ENCODE peak calls at places on chromosomes 11 and 22, in eight cellular contexts. One of them, this sample, is unnamed.

GRCh38 chr11:61911124-61911700 is 6.2 kb downstream of the RAB3IL1 start:
- DNase-seq in transverse colon: no peak
- DNase-seq in sigmoid colon: peak; percentile 61
- DNase-seq in suprapubic skin: peak; percentile 59
- DNase-seq in stomach: no peak
- DNase-seq in esophagus muscularis mucosa: no peak
- DNase-seq in breast epithelium: no peak
- DNase-seq in H1: no peak
- DNase-seq in this sample: peak; percentile 38

GRCh38 chr11:84558085-84558905 is 1068.8 kb downstream of the DLG2 start:
- DNase-seq in suprapubic skin: no peak
- DNase-seq in transverse colon: peak; percentile 31
- DNase-seq in esophagus muscularis mucosa: no peak
- DNase-seq in sigmoid colon: no peak
- DNase-seq in H1: no peak
- DNase-seq in stomach: peak; percentile 28
- DNase-seq in breast epithelium: no peak
- DNase-seq in this sample: no peak

GRCh38 chr22:46894081-46894671 is 131.7 kb downstream of the TBC1D22A start:
- DNase-seq in stomach: peak; percentile 20
- DNase-seq in H1: no peak
- DNase-seq in esophagus muscularis mucosa: no peak
- DNase-seq in breast epithelium: no peak
- DNase-seq in sigmoid colon: no peak
- DNase-seq in suprapubic skin: no peak
- DNase-seq in transverse colon: no peak
- DNase-seq in this sample: no peak

GRCh38 chr22:42930810-42931420 is 73.8 kb upstream of the ARFGAP3 start:
- DNase-seq in suprapubic skin: no peak
- DNase-seq in sigmoid colon: no peak
- DNase-seq in stomach: no peak
- DNase-seq in H1: no peak
- DNase-seq in breast epithelium: no peak
- DNase-seq in esophagus muscularis mucosa: no peak
- DNase-seq in transverse colon: no peak
- DNase-seq in this sample: peak; percentile 73

GRCh38 chr11:61700221-61700620 is 20.0 kb downstream of the DAGLA start:
- DNase-seq in H1: no peak
- DNase-seq in sigmoid colon: no peak
- DNase-seq in breast epithelium: peak; percentile 45
- DNase-seq in esophagus muscularis mucosa: no peak
- DNase-seq in stomach: peak; percentile 83
- DNase-seq in transverse colon: peak; percentile 87
- DNase-seq in suprapubic skin: no peak
- DNase-seq in this sample: no peak

GRCh38 chr11:68040957-68041591 is 2.2 kb downstream of the TCIRG1 start:
- DNase-seq in breast epithelium: no peak
- DNase-seq in sigmoid colon: peak; percentile 72
- DNase-seq in stomach: no peak
- DNase-seq in H1: peak; percentile 46
- DNase-seq in suprapubic skin: peak; percentile 78
- DNase-seq in transverse colon: no peak
- DNase-seq in esophagus muscularis mucosa: no peak
- DNase-seq in this sample: peak; percentile 84

GRCh38 chr11:69692422-69692821 is 11.4 kb downstream of the FGF19 start:
- DNase-seq in suprapubic skin: no peak
- DNase-seq in sigmoid colon: no peak
- DNase-seq in breast epithelium: no peak
- DNase-seq in transverse colon: no peak
- DNase-seq in stomach: no peak
- DNase-seq in H1: no peak
- DNase-seq in esophagus muscularis mucosa: no peak
- DNase-seq in this sample: no peak

GRCh38 chr11:79486239-79486984 is 45.6 kb upstream of the TENM4 start:
- DNase-seq in esophagus muscularis mucosa: no peak
- DNase-seq in H1: no peak
- DNase-seq in stomach: no peak
- DNase-seq in sigmoid colon: no peak
- DNase-seq in breast epithelium: no peak
- DNase-seq in transverse colon: no peak
- DNase-seq in suprapubic skin: no peak
- DNase-seq in this sample: no peak

GRCh38 chr11:19173004-19173689 is 28.6 kb downstream of the CSRP3 start:
- DNase-seq in suprapubic skin: no peak
- DNase-seq in stomach: no peak
- DNase-seq in breast epithelium: no peak
- DNase-seq in esophagus muscularis mucosa: no peak
- DNase-seq in transverse colon: no peak
- DNase-seq in H1: no peak
- DNase-seq in sigmoid colon: no peak
- DNase-seq in this sample: no peak

GRCh38 chr22:32562396-32562795 is 87.8 kb downstream of the FBXO7 start:
- DNase-seq in transverse colon: no peak
- DNase-seq in suprapubic skin: no peak
- DNase-seq in esophagus muscularis mucosa: no peak
- DNase-seq in breast epithelium: no peak
- DNase-seq in stomach: no peak
- DNase-seq in H1: no peak
- DNase-seq in sigmoid colon: peak; percentile 62
- DNase-seq in this sample: no peak

GRCh38 chr11:34075178-34075820 is 23.8 kb downstream of the CAPRIN1 start:
- DNase-seq in transverse colon: no peak
- DNase-seq in sigmoid colon: no peak
- DNase-seq in H1: no peak
- DNase-seq in breast epithelium: no peak
- DNase-seq in esophagus muscularis mucosa: no peak
- DNase-seq in stomach: no peak
- DNase-seq in suprapubic skin: no peak
- DNase-seq in this sample: no peak

GRCh38 chr22:34608716-34609115 is 457.2 kb upstream of the ISX start:
- DNase-seq in transverse colon: no peak
- DNase-seq in stomach: no peak
- DNase-seq in sigmoid colon: no peak
- DNase-seq in breast epithelium: no peak
- DNase-seq in H1: no peak
- DNase-seq in suprapubic skin: no peak
- DNase-seq in esophagus muscularis mucosa: no peak
- DNase-seq in this sample: no peak

GRCh38 chr22:33710326-33710725 is 209.9 kb downstream of the LARGE1 start:
- DNase-seq in suprapubic skin: no peak
- DNase-seq in sigmoid colon: no peak
- DNase-seq in breast epithelium: no peak
- DNase-seq in H1: no peak
- DNase-seq in stomach: no peak
- DNase-seq in esophagus muscularis mucosa: no peak
- DNase-seq in transverse colon: no peak
- DNase-seq in this sample: no peak

GRCh38 chr11:85551881-85552280 is 75.3 kb downstream of the DLG2 start:
- DNase-seq in sigmoid colon: no peak
- DNase-seq in breast epithelium: no peak
- DNase-seq in esophagus muscularis mucosa: no peak
- DNase-seq in suprapubic skin: no peak
- DNase-seq in stomach: no peak
- DNase-seq in H1: no peak
- DNase-seq in transverse colon: no peak
- DNase-seq in this sample: no peak

GRCh38 chr11:128691802-128692749 is 1.8 kb upstream of the FLI1 start:
- DNase-seq in H1: peak; percentile 77
- DNase-seq in stomach: no peak
- DNase-seq in transverse colon: no peak
- DNase-seq in suprapubic skin: no peak
- DNase-seq in sigmoid colon: no peak
- DNase-seq in esophagus muscularis mucosa: no peak
- DNase-seq in breast epithelium: no peak
- DNase-seq in this sample: peak; percentile 79

GRCh38 chr11:103637250-103637649 is 399.2 kb upstream of the DDI1 start:
- DNase-seq in stomach: no peak
- DNase-seq in H1: no peak
- DNase-seq in suprapubic skin: no peak
- DNase-seq in breast epithelium: no peak
- DNase-seq in sigmoid colon: no peak
- DNase-seq in esophagus muscularis mucosa: no peak
- DNase-seq in transverse colon: no peak
- DNase-seq in this sample: no peak

GRCh38 chr22:48758905-48759875 is 1068.5 kb downstream of the BRD1 start:
- DNase-seq in transverse colon: no peak
- DNase-seq in breast epithelium: no peak
- DNase-seq in H1: no peak
- DNase-seq in esophagus muscularis mucosa: peak; percentile 68
- DNase-seq in sigmoid colon: peak; percentile 39
- DNase-seq in stomach: peak; percentile 9
- DNase-seq in suprapubic skin: peak; percentile 59
- DNase-seq in this sample: no peak

GRCh38 chr11:69463181-69463891 is 18.1 kb upstream of the LINC01488 start:
- DNase-seq in transverse colon: no peak
- DNase-seq in breast epithelium: no peak
- DNase-seq in H1: no peak
- DNase-seq in suprapubic skin: no peak
- DNase-seq in esophagus muscularis mucosa: no peak
- DNase-seq in sigmoid colon: no peak
- DNase-seq in stomach: no peak
- DNase-seq in this sample: peak; percentile 58

DNA sequence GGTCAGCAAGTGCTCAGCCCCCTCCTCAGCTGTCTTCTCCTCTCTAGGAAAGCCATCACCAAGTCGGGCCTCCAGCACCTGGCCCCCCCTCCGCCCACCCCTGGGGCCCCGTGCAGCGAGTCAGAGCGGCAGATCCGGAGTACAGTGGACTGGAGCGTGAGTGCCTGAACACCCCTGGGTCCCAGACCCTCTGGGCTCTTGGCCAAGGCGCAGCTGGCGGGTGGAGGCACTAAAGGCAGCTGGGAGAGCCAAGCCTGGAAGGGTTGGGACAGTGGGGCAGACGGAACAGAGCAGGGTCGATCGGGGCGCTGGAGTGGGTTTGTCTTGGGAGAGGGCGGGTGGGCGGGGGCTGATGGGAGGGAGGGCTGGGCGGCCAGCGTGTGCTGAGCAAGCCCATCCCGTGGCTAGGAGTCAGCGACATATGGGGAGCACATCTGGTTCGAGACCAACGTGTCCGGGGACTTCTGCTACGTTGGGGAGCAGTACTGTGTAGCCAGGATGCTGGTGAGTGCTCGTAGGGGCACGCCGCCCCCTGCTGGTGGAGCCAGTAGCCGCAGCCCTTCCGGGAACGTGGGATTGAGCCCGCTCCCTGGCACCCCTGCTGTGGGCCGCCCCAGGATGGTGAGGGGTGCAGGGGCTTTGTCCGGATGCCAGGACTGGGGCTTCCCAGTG is 14.1 kb upstream of the MDK start:
- DNase-seq in esophagus muscularis mucosa: no peak
- DNase-seq in suprapubic skin: no peak
- DNase-seq in breast epithelium: no peak
- DNase-seq in transverse colon: peak; percentile 72
- DNase-seq in sigmoid colon: peak; percentile 86
- DNase-seq in stomach: peak; percentile 78
- DNase-seq in H1: peak; percentile 95
- DNase-seq in this sample: peak; percentile 94
- TF ChIP-seq POLR2AphosphoS5 in esophagus muscularis mucosa: peak; percentile 57
- TF ChIP-seq POLR2AphosphoS5 in suprapubic skin: no peak
- TF ChIP-seq POLR2AphosphoS5 in breast epithelium: no peak
- TF ChIP-seq POLR2AphosphoS5 in transverse colon: no peak
- TF ChIP-seq POLR2AphosphoS5 in sigmoid colon: peak; percentile 15
- TF ChIP-seq POLR2AphosphoS5 in stomach: peak; percentile 57
- TF ChIP-seq POLR2AphosphoS5 in H1: no peak
- TF ChIP-seq POLR2AphosphoS5 in this sample: peak; percentile 74

DNA sequence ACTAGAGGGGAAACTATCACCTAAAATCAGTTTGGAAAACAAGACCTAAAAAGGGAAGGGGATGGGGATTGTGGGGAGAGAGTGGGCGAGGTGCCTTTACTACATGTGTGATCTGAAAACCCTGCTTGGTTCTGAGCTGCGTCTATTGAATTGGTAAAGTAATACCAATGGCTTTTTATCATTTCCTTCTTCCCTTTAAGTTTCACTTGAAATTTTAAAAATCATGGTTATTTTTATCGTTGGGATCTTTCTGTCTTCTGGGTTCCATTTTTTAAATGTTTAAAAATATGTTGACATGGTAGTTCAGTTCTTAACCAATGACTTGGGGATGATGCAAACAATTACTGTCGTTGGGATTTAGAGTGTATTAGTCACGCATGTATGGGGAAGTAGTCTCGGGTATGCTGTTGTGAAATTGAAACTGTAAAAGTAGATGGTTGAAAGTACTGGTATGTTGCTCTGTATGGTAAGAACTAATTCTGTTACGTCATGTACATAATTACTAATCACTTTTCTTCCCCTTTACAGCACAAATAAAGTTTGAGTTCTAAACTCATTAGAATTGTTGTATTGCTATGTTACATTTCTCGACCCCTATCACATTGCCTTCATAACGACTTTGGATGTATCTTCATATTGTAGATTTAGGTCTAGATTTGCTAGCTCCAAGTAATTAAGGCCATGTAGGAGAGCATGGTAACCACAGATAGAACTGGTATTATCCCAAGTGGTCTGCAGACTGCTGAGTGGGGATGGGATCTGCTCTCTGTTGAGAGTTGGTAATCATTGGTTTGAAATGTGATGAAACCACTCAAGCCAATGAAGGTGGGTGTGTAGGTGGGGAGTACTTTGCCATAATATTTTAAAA is 3.6 kb downstream of the NEAT1 start:
- DNase-seq in esophagus muscularis mucosa: no peak
- DNase-seq in H1: no peak
- DNase-seq in sigmoid colon: peak; percentile 52
- DNase-seq in transverse colon: peak; percentile 60
- DNase-seq in stomach: peak; percentile 40
- DNase-seq in suprapubic skin: peak; percentile 70
- DNase-seq in breast epithelium: no peak
- DNase-seq in this sample: no peak
- TF ChIP-seq POLR2A in esophagus muscularis mucosa: no peak
- TF ChIP-seq POLR2A in H1: no peak
- TF ChIP-seq POLR2A in sigmoid colon: peak; percentile 47
- TF ChIP-seq POLR2A in transverse colon: peak; percentile 43
- TF ChIP-seq POLR2A in stomach: no peak
- TF ChIP-seq POLR2A in suprapubic skin: peak; percentile 6
- TF ChIP-seq POLR2A in breast epithelium: peak; percentile 6
- TF ChIP-seq POLR2A in this sample: peak; percentile 61

GRCh38 chr11:45804806-45805304 is at the start of gene SLC35C1:
- DNase-seq in transverse colon: peak; percentile 99
- DNase-seq in breast epithelium: peak; percentile 95
- DNase-seq in sigmoid colon: peak; percentile 99
- DNase-seq in stomach: peak; percentile 99
- DNase-seq in suprapubic skin: peak; percentile 98
- DNase-seq in H1: peak; percentile 96
- DNase-seq in esophagus muscularis mucosa: peak; percentile 98
- DNase-seq in this sample: peak; percentile 100
- TF ChIP-seq POLR2AphosphoS5 in transverse colon: peak; percentile 95
- TF ChIP-seq POLR2AphosphoS5 in breast epithelium: peak; percentile 72
- TF ChIP-seq POLR2AphosphoS5 in sigmoid colon: peak; percentile 95
- TF ChIP-seq POLR2AphosphoS5 in stomach: peak; percentile 92
- TF ChIP-seq POLR2AphosphoS5 in suprapubic skin: no peak
- TF ChIP-seq POLR2AphosphoS5 in H1: no peak
- TF ChIP-seq POLR2AphosphoS5 in esophagus muscularis mucosa: peak; percentile 91
- TF ChIP-seq POLR2AphosphoS5 in this sample: peak; percentile 94

DNA sequence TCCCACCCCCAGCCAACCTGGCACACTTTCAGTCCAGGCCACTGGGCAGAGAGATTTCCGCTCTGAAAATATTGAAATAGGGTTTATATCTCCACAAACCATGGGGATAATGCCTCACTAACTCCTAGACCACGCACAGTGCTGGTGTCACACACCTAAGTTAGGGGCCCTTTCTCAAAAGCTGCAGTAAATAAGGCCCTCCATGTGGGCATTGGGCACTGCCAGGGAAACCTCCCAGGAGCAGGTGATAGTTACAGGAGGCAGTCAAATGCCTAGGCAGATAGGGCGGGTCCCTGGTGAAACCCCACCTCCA is 3.1 kb upstream of the IL10RA start:
- DNase-seq in sigmoid colon: no peak
- DNase-seq in stomach: no peak
- DNase-seq in transverse colon: no peak
- DNase-seq in esophagus muscularis mucosa: no peak
- DNase-seq in suprapubic skin: peak; percentile 45
- DNase-seq in H1: no peak
- DNase-seq in breast epithelium: no peak
- DNase-seq in this sample: peak; percentile 50
- TF ChIP-seq POLR2A in sigmoid colon: no peak
- TF ChIP-seq POLR2A in stomach: no peak
- TF ChIP-seq POLR2A in transverse colon: no peak
- TF ChIP-seq POLR2A in esophagus muscularis mucosa: no peak
- TF ChIP-seq POLR2A in suprapubic skin: no peak
- TF ChIP-seq POLR2A in H1: no peak
- TF ChIP-seq POLR2A in breast epithelium: no peak
- TF ChIP-seq POLR2A in this sample: no peak